ENCODE peak calls at places on chromosomes 12 and 14, in nine cellular contexts. One of them, this sample, is unnamed.

GRCh38 chr14:92646952-92647461 is 101.4 kb downstream of the LGMN start:
- DNase-seq in NCI-H1105: no peak
- DNase-seq in BJ: peak; percentile 94
- DNase-seq in head of caudate nucleus: no peak
- DNase-seq in stimulated activated CD8-positive, alpha-beta memory T cell treated with anti-CD3 and anti-CD28 coated beads, Interleukin-4, amount 100 ng/mL, for 1 hour: no peak
- DNase-seq in IMR-90: peak; percentile 94
- DNase-seq in RPMI8226: no peak
- DNase-seq in WTC11: no peak
- DNase-seq in activated CD8-positive, alpha-beta T cell treated with anti-CD3 and anti-CD28 coated beads, Interleukin-2, amount 10 ng/mL, durations not matched to agents 7 days and 5 days: no peak
- DNase-seq in this sample: no peak

GRCh38 chr12:55899035-55899434 is 28.7 kb downstream of the PYM1 start:
- DNase-seq in NCI-H1105: no peak
- DNase-seq in activated CD8-positive, alpha-beta T cell treated with anti-CD3 and anti-CD28 coated beads, Interleukin-2, amount 10 ng/mL, durations not matched to agents 7 days and 5 days: no peak
- DNase-seq in RPMI8226: no peak
- DNase-seq in head of caudate nucleus: no peak
- DNase-seq in stimulated activated CD8-positive, alpha-beta memory T cell treated with anti-CD3 and anti-CD28 coated beads, Interleukin-4, amount 100 ng/mL, for 1 hour: no peak
- DNase-seq in IMR-90: peak; percentile 67
- DNase-seq in WTC11: no peak
- DNase-seq in BJ: no peak
- DNase-seq in this sample: no peak

GRCh38 chr14:68476212-68476964 is 316.5 kb downstream of the ZFP36L1 start:
- DNase-seq in head of caudate nucleus: peak; percentile 66
- DNase-seq in NCI-H1105: no peak
- DNase-seq in RPMI8226: no peak
- DNase-seq in IMR-90: peak; percentile 84
- DNase-seq in WTC11: no peak
- DNase-seq in activated CD8-positive, alpha-beta T cell treated with anti-CD3 and anti-CD28 coated beads, Interleukin-2, amount 10 ng/mL, durations not matched to agents 7 days and 5 days: no peak
- DNase-seq in BJ: peak; percentile 85
- DNase-seq in stimulated activated CD8-positive, alpha-beta memory T cell treated with anti-CD3 and anti-CD28 coated beads, Interleukin-4, amount 100 ng/mL, for 1 hour: no peak
- DNase-seq in this sample: peak; percentile 71

GRCh38 chr12:117214797-117215196 is 24.5 kb upstream of the FBXO21 start:
- DNase-seq in NCI-H1105: no peak
- DNase-seq in head of caudate nucleus: no peak
- DNase-seq in RPMI8226: no peak
- DNase-seq in activated CD8-positive, alpha-beta T cell treated with anti-CD3 and anti-CD28 coated beads, Interleukin-2, amount 10 ng/mL, durations not matched to agents 7 days and 5 days: no peak
- DNase-seq in WTC11: no peak
- DNase-seq in IMR-90: no peak
- DNase-seq in stimulated activated CD8-positive, alpha-beta memory T cell treated with anti-CD3 and anti-CD28 coated beads, Interleukin-4, amount 100 ng/mL, for 1 hour: no peak
- DNase-seq in BJ: no peak
- DNase-seq in this sample: no peak

GRCh38 chr14:51004352-51004800 is 60.1 kb upstream of the PYGL start:
- DNase-seq in activated CD8-positive, alpha-beta T cell treated with anti-CD3 and anti-CD28 coated beads, Interleukin-2, amount 10 ng/mL, durations not matched to agents 7 days and 5 days: no peak
- DNase-seq in WTC11: no peak
- DNase-seq in IMR-90: no peak
- DNase-seq in head of caudate nucleus: no peak
- DNase-seq in NCI-H1105: no peak
- DNase-seq in RPMI8226: no peak
- DNase-seq in BJ: no peak
- DNase-seq in stimulated activated CD8-positive, alpha-beta memory T cell treated with anti-CD3 and anti-CD28 coated beads, Interleukin-4, amount 100 ng/mL, for 1 hour: no peak
- DNase-seq in this sample: no peak

GRCh38 chr12:124720019-124720686 is 143.5 kb downstream of the SCARB1 start:
- DNase-seq in BJ: no peak
- DNase-seq in NCI-H1105: peak; percentile 55
- DNase-seq in IMR-90: peak; percentile 82
- DNase-seq in RPMI8226: no peak
- DNase-seq in activated CD8-positive, alpha-beta T cell treated with anti-CD3 and anti-CD28 coated beads, Interleukin-2, amount 10 ng/mL, durations not matched to agents 7 days and 5 days: no peak
- DNase-seq in head of caudate nucleus: no peak
- DNase-seq in stimulated activated CD8-positive, alpha-beta memory T cell treated with anti-CD3 and anti-CD28 coated beads, Interleukin-4, amount 100 ng/mL, for 1 hour: no peak
- DNase-seq in WTC11: no peak
- DNase-seq in this sample: no peak

GRCh38 chr14:97697772-97698171 is 900.6 kb downstream of the VRK1 start:
- DNase-seq in head of caudate nucleus: no peak
- DNase-seq in activated CD8-positive, alpha-beta T cell treated with anti-CD3 and anti-CD28 coated beads, Interleukin-2, amount 10 ng/mL, durations not matched to agents 7 days and 5 days: peak; percentile 55
- DNase-seq in IMR-90: no peak
- DNase-seq in stimulated activated CD8-positive, alpha-beta memory T cell treated with anti-CD3 and anti-CD28 coated beads, Interleukin-4, amount 100 ng/mL, for 1 hour: no peak
- DNase-seq in WTC11: no peak
- DNase-seq in BJ: no peak
- DNase-seq in NCI-H1105: no peak
- DNase-seq in RPMI8226: no peak
- DNase-seq in this sample: no peak

GRCh38 chr12:29762637-29763300 is 21.0 kb downstream of the TMTC1 start:
- DNase-seq in NCI-H1105: no peak
- DNase-seq in head of caudate nucleus: no peak
- DNase-seq in activated CD8-positive, alpha-beta T cell treated with anti-CD3 and anti-CD28 coated beads, Interleukin-2, amount 10 ng/mL, durations not matched to agents 7 days and 5 days: no peak
- DNase-seq in BJ: no peak
- DNase-seq in IMR-90: no peak
- DNase-seq in WTC11: no peak
- DNase-seq in stimulated activated CD8-positive, alpha-beta memory T cell treated with anti-CD3 and anti-CD28 coated beads, Interleukin-4, amount 100 ng/mL, for 1 hour: no peak
- DNase-seq in RPMI8226: no peak
- DNase-seq in this sample: no peak

GRCh38 chr14:105283028-105283427 is 17.8 kb downstream of the BRF1 start:
- DNase-seq in BJ: no peak
- DNase-seq in stimulated activated CD8-positive, alpha-beta memory T cell treated with anti-CD3 and anti-CD28 coated beads, Interleukin-4, amount 100 ng/mL, for 1 hour: no peak
- DNase-seq in activated CD8-positive, alpha-beta T cell treated with anti-CD3 and anti-CD28 coated beads, Interleukin-2, amount 10 ng/mL, durations not matched to agents 7 days and 5 days: no peak
- DNase-seq in head of caudate nucleus: no peak
- DNase-seq in IMR-90: no peak
- DNase-seq in RPMI8226: no peak
- DNase-seq in WTC11: peak; percentile 63
- DNase-seq in NCI-H1105: no peak
- DNase-seq in this sample: no peak

GRCh38 chr12:71558445-71558844 is 105.2 kb downstream of the ZFC3H1 start:
- DNase-seq in activated CD8-positive, alpha-beta T cell treated with anti-CD3 and anti-CD28 coated beads, Interleukin-2, amount 10 ng/mL, durations not matched to agents 7 days and 5 days: no peak
- DNase-seq in IMR-90: peak; percentile 6
- DNase-seq in RPMI8226: no peak
- DNase-seq in stimulated activated CD8-positive, alpha-beta memory T cell treated with anti-CD3 and anti-CD28 coated beads, Interleukin-4, amount 100 ng/mL, for 1 hour: no peak
- DNase-seq in WTC11: no peak
- DNase-seq in BJ: peak; percentile 19
- DNase-seq in head of caudate nucleus: no peak
- DNase-seq in NCI-H1105: no peak
- DNase-seq in this sample: no peak

GRCh38 chr12:40314927-40315326 is 90.1 kb downstream of the LRRK2 start:
- DNase-seq in RPMI8226: no peak
- DNase-seq in head of caudate nucleus: no peak
- DNase-seq in stimulated activated CD8-positive, alpha-beta memory T cell treated with anti-CD3 and anti-CD28 coated beads, Interleukin-4, amount 100 ng/mL, for 1 hour: no peak
- DNase-seq in activated CD8-positive, alpha-beta T cell treated with anti-CD3 and anti-CD28 coated beads, Interleukin-2, amount 10 ng/mL, durations not matched to agents 7 days and 5 days: no peak
- DNase-seq in NCI-H1105: no peak
- DNase-seq in IMR-90: no peak
- DNase-seq in WTC11: no peak
- DNase-seq in BJ: no peak
- DNase-seq in this sample: no peak

GRCh38 chr12:52708010-52708409 is 4.7 kb upstream of the KRT77 start:
- DNase-seq in WTC11: no peak
- DNase-seq in stimulated activated CD8-positive, alpha-beta memory T cell treated with anti-CD3 and anti-CD28 coated beads, Interleukin-4, amount 100 ng/mL, for 1 hour: no peak
- DNase-seq in activated CD8-positive, alpha-beta T cell treated with anti-CD3 and anti-CD28 coated beads, Interleukin-2, amount 10 ng/mL, durations not matched to agents 7 days and 5 days: no peak
- DNase-seq in BJ: no peak
- DNase-seq in IMR-90: no peak
- DNase-seq in head of caudate nucleus: no peak
- DNase-seq in NCI-H1105: no peak
- DNase-seq in RPMI8226: no peak
- DNase-seq in this sample: no peak

GRCh38 chr14:96066976-96067375 is 27.8 kb downstream of the C14orf132 start:
- DNase-seq in IMR-90: no peak
- DNase-seq in RPMI8226: peak; percentile 53
- DNase-seq in stimulated activated CD8-positive, alpha-beta memory T cell treated with anti-CD3 and anti-CD28 coated beads, Interleukin-4, amount 100 ng/mL, for 1 hour: no peak
- DNase-seq in activated CD8-positive, alpha-beta T cell treated with anti-CD3 and anti-CD28 coated beads, Interleukin-2, amount 10 ng/mL, durations not matched to agents 7 days and 5 days: no peak
- DNase-seq in head of caudate nucleus: no peak
- DNase-seq in NCI-H1105: no peak
- DNase-seq in BJ: no peak
- DNase-seq in WTC11: no peak
- DNase-seq in this sample: no peak

GRCh38 chr12:105729931-105730330 is 399.4 kb downstream of the C12orf75 start:
- DNase-seq in RPMI8226: no peak
- DNase-seq in BJ: no peak
- DNase-seq in WTC11: no peak
- DNase-seq in IMR-90: no peak
- DNase-seq in stimulated activated CD8-positive, alpha-beta memory T cell treated with anti-CD3 and anti-CD28 coated beads, Interleukin-4, amount 100 ng/mL, for 1 hour: no peak
- DNase-seq in activated CD8-positive, alpha-beta T cell treated with anti-CD3 and anti-CD28 coated beads, Interleukin-2, amount 10 ng/mL, durations not matched to agents 7 days and 5 days: no peak
- DNase-seq in NCI-H1105: no peak
- DNase-seq in head of caudate nucleus: no peak
- DNase-seq in this sample: no peak

GRCh38 chr12:57027805-57028153 is 11.4 kb upstream of the TAC3 start:
- DNase-seq in RPMI8226: no peak
- DNase-seq in NCI-H1105: no peak
- DNase-seq in activated CD8-positive, alpha-beta T cell treated with anti-CD3 and anti-CD28 coated beads, Interleukin-2, amount 10 ng/mL, durations not matched to agents 7 days and 5 days: no peak
- DNase-seq in IMR-90: no peak
- DNase-seq in WTC11: no peak
- DNase-seq in head of caudate nucleus: no peak
- DNase-seq in BJ: no peak
- DNase-seq in stimulated activated CD8-positive, alpha-beta memory T cell treated with anti-CD3 and anti-CD28 coated beads, Interleukin-4, amount 100 ng/mL, for 1 hour: no peak
- DNase-seq in this sample: no peak

GRCh38 chr12:52903285-52903854 is 1.5 kb downstream of the KRT8 start:
- DNase-seq in WTC11: peak; percentile 90
- DNase-seq in IMR-90: peak; percentile 53
- DNase-seq in BJ: no peak
- DNase-seq in activated CD8-positive, alpha-beta T cell treated with anti-CD3 and anti-CD28 coated beads, Interleukin-2, amount 10 ng/mL, durations not matched to agents 7 days and 5 days: peak; percentile 56
- DNase-seq in stimulated activated CD8-positive, alpha-beta memory T cell treated with anti-CD3 and anti-CD28 coated beads, Interleukin-4, amount 100 ng/mL, for 1 hour: no peak
- DNase-seq in NCI-H1105: peak; percentile 74
- DNase-seq in head of caudate nucleus: peak; percentile 35
- DNase-seq in RPMI8226: no peak
- DNase-seq in this sample: no peak

GRCh38 chr14:72876710-72877063 is 17.2 kb downstream of the DPF3 start:
- DNase-seq in RPMI8226: no peak
- DNase-seq in BJ: no peak
- DNase-seq in activated CD8-positive, alpha-beta T cell treated with anti-CD3 and anti-CD28 coated beads, Interleukin-2, amount 10 ng/mL, durations not matched to agents 7 days and 5 days: no peak
- DNase-seq in stimulated activated CD8-positive, alpha-beta memory T cell treated with anti-CD3 and anti-CD28 coated beads, Interleukin-4, amount 100 ng/mL, for 1 hour: no peak
- DNase-seq in IMR-90: no peak
- DNase-seq in head of caudate nucleus: no peak
- DNase-seq in NCI-H1105: no peak
- DNase-seq in WTC11: peak; percentile 45
- DNase-seq in this sample: no peak

GRCh38 chr14:74176404-74176788 is 62.9 kb upstream of the VSX2 start:
- DNase-seq in WTC11: no peak
- DNase-seq in RPMI8226: no peak
- DNase-seq in head of caudate nucleus: no peak
- DNase-seq in activated CD8-positive, alpha-beta T cell treated with anti-CD3 and anti-CD28 coated beads, Interleukin-2, amount 10 ng/mL, durations not matched to agents 7 days and 5 days: no peak
- DNase-seq in BJ: no peak
- DNase-seq in IMR-90: no peak
- DNase-seq in NCI-H1105: no peak
- DNase-seq in stimulated activated CD8-positive, alpha-beta memory T cell treated with anti-CD3 and anti-CD28 coated beads, Interleukin-4, amount 100 ng/mL, for 1 hour: no peak
- DNase-seq in this sample: no peak

GRCh38 chr12:15322164-15323054 is at the start of gene PTPRO:
- DNase-seq in RPMI8226: no peak
- DNase-seq in activated CD8-positive, alpha-beta T cell treated with anti-CD3 and anti-CD28 coated beads, Interleukin-2, amount 10 ng/mL, durations not matched to agents 7 days and 5 days: no peak
- DNase-seq in IMR-90: no peak
- DNase-seq in stimulated activated CD8-positive, alpha-beta memory T cell treated with anti-CD3 and anti-CD28 coated beads, Interleukin-4, amount 100 ng/mL, for 1 hour: no peak
- DNase-seq in WTC11: peak; percentile 70
- DNase-seq in NCI-H1105: peak; percentile 77
- DNase-seq in head of caudate nucleus: peak; percentile 67
- DNase-seq in BJ: no peak
- DNase-seq in this sample: no peak

GRCh38 chr12:121793501-121793835 is at the start of gene RHOF:
- DNase-seq in RPMI8226: peak; percentile 71
- DNase-seq in stimulated activated CD8-positive, alpha-beta memory T cell treated with anti-CD3 and anti-CD28 coated beads, Interleukin-4, amount 100 ng/mL, for 1 hour: no peak
- DNase-seq in IMR-90: no peak
- DNase-seq in head of caudate nucleus: peak; percentile 31
- DNase-seq in NCI-H1105: no peak
- DNase-seq in BJ: no peak
- DNase-seq in activated CD8-positive, alpha-beta T cell treated with anti-CD3 and anti-CD28 coated beads, Interleukin-2, amount 10 ng/mL, durations not matched to agents 7 days and 5 days: no peak
- DNase-seq in WTC11: peak; percentile 69
- DNase-seq in this sample: no peak

GRCh38 chr14:53368714-53369191 is 215.6 kb upstream of the DDHD1 start:
- DNase-seq in head of caudate nucleus: no peak
- DNase-seq in stimulated activated CD8-positive, alpha-beta memory T cell treated with anti-CD3 and anti-CD28 coated beads, Interleukin-4, amount 100 ng/mL, for 1 hour: no peak
- DNase-seq in NCI-H1105: no peak
- DNase-seq in RPMI8226: no peak
- DNase-seq in BJ: peak; percentile 94
- DNase-seq in IMR-90: peak; percentile 88
- DNase-seq in activated CD8-positive, alpha-beta T cell treated with anti-CD3 and anti-CD28 coated beads, Interleukin-2, amount 10 ng/mL, durations not matched to agents 7 days and 5 days: no peak
- DNase-seq in WTC11: no peak
- DNase-seq in this sample: no peak

GRCh38 chr12:52249041-52249461 is 16.0 kb downstream of the KRT7 start:
- DNase-seq in head of caudate nucleus: no peak
- DNase-seq in BJ: no peak
- DNase-seq in RPMI8226: peak; percentile 82
- DNase-seq in NCI-H1105: no peak
- DNase-seq in IMR-90: no peak
- DNase-seq in WTC11: no peak
- DNase-seq in activated CD8-positive, alpha-beta T cell treated with anti-CD3 and anti-CD28 coated beads, Interleukin-2, amount 10 ng/mL, durations not matched to agents 7 days and 5 days: no peak
- DNase-seq in stimulated activated CD8-positive, alpha-beta memory T cell treated with anti-CD3 and anti-CD28 coated beads, Interleukin-4, amount 100 ng/mL, for 1 hour: no peak
- DNase-seq in this sample: no peak

GRCh38 chr12:117034691-117035090 is 64.5 kb downstream of the TESC start:
- DNase-seq in BJ: no peak
- DNase-seq in WTC11: no peak
- DNase-seq in activated CD8-positive, alpha-beta T cell treated with anti-CD3 and anti-CD28 coated beads, Interleukin-2, amount 10 ng/mL, durations not matched to agents 7 days and 5 days: no peak
- DNase-seq in NCI-H1105: peak; percentile 80
- DNase-seq in IMR-90: no peak
- DNase-seq in stimulated activated CD8-positive, alpha-beta memory T cell treated with anti-CD3 and anti-CD28 coated beads, Interleukin-4, amount 100 ng/mL, for 1 hour: no peak
- DNase-seq in head of caudate nucleus: no peak
- DNase-seq in RPMI8226: no peak
- DNase-seq in this sample: no peak

GRCh38 chr14:73372529-73372928 is 85.8 kb downstream of the NUMB start:
- DNase-seq in NCI-H1105: no peak
- DNase-seq in RPMI8226: no peak
- DNase-seq in BJ: no peak
- DNase-seq in head of caudate nucleus: no peak
- DNase-seq in stimulated activated CD8-positive, alpha-beta memory T cell treated with anti-CD3 and anti-CD28 coated beads, Interleukin-4, amount 100 ng/mL, for 1 hour: no peak
- DNase-seq in WTC11: no peak
- DNase-seq in IMR-90: no peak
- DNase-seq in activated CD8-positive, alpha-beta T cell treated with anti-CD3 and anti-CD28 coated beads, Interleukin-2, amount 10 ng/mL, durations not matched to agents 7 days and 5 days: no peak
- DNase-seq in this sample: no peak

GRCh38 chr14:76089575-76089974 is 62.1 kb upstream of the GPATCH2L start:
- DNase-seq in stimulated activated CD8-positive, alpha-beta memory T cell treated with anti-CD3 and anti-CD28 coated beads, Interleukin-4, amount 100 ng/mL, for 1 hour: no peak
- DNase-seq in IMR-90: no peak
- DNase-seq in WTC11: no peak
- DNase-seq in RPMI8226: no peak
- DNase-seq in BJ: no peak
- DNase-seq in activated CD8-positive, alpha-beta T cell treated with anti-CD3 and anti-CD28 coated beads, Interleukin-2, amount 10 ng/mL, durations not matched to agents 7 days and 5 days: no peak
- DNase-seq in head of caudate nucleus: no peak
- DNase-seq in NCI-H1105: no peak
- DNase-seq in this sample: no peak

GRCh38 chr12:55142896-55143870 is 17.0 kb downstream of the OR9K2 start:
- DNase-seq in stimulated activated CD8-positive, alpha-beta memory T cell treated with anti-CD3 and anti-CD28 coated beads, Interleukin-4, amount 100 ng/mL, for 1 hour: no peak
- DNase-seq in BJ: no peak
- DNase-seq in NCI-H1105: peak; percentile 46
- DNase-seq in activated CD8-positive, alpha-beta T cell treated with anti-CD3 and anti-CD28 coated beads, Interleukin-2, amount 10 ng/mL, durations not matched to agents 7 days and 5 days: peak; percentile 63
- DNase-seq in head of caudate nucleus: no peak
- DNase-seq in RPMI8226: peak; percentile 67
- DNase-seq in IMR-90: peak; percentile 38
- DNase-seq in WTC11: peak; percentile 63
- DNase-seq in this sample: peak; percentile 4

GRCh38 chr12:14283489-14284144 is 81.9 kb upstream of the ATF7IP start:
- DNase-seq in activated CD8-positive, alpha-beta T cell treated with anti-CD3 and anti-CD28 coated beads, Interleukin-2, amount 10 ng/mL, durations not matched to agents 7 days and 5 days: no peak
- DNase-seq in BJ: no peak
- DNase-seq in RPMI8226: no peak
- DNase-seq in NCI-H1105: no peak
- DNase-seq in IMR-90: no peak
- DNase-seq in stimulated activated CD8-positive, alpha-beta memory T cell treated with anti-CD3 and anti-CD28 coated beads, Interleukin-4, amount 100 ng/mL, for 1 hour: no peak
- DNase-seq in WTC11: no peak
- DNase-seq in head of caudate nucleus: no peak
- DNase-seq in this sample: no peak